ENCODE peak calls at places on chromosomes 5 and 9, in nine cellular contexts. One of them, this sample, is unnamed.

GRCh38 chr9:96782241-96782640 is 4.4 kb upstream of the ZNF510 start:
- DNase-seq in fibroblast of mammary gland: no peak
- DNase-seq in effector CD4-positive, alpha-beta T cell: no peak
- DNase-seq in spleen: no peak
- DNase-seq in lung: no peak
- DNase-seq in endothelial cell: no peak
- DNase-seq in HT1080: no peak
- DNase-seq in ACHN: no peak
- DNase-seq in stimulated activated CD4-positive, alpha-beta T cell treated with anti-CD3 and anti-CD28 coated beads, Interleukin-1b, Interleukin-23, amount 100 ng/mL, for 24 hours: no peak
- DNase-seq in this sample: no peak

GRCh38 chr5:165863267-165863666 is 2357.8 kb downstream of the MAT2B start:
- DNase-seq in fibroblast of mammary gland: no peak
- DNase-seq in ACHN: no peak
- DNase-seq in HT1080: no peak
- DNase-seq in effector CD4-positive, alpha-beta T cell: no peak
- DNase-seq in endothelial cell: no peak
- DNase-seq in spleen: no peak
- DNase-seq in stimulated activated CD4-positive, alpha-beta T cell treated with anti-CD3 and anti-CD28 coated beads, Interleukin-1b, Interleukin-23, amount 100 ng/mL, for 24 hours: no peak
- DNase-seq in lung: no peak
- DNase-seq in this sample: no peak

GRCh38 chr5:43215073-43215631 is 23.1 kb downstream of the NIM1K start:
- DNase-seq in spleen: no peak
- DNase-seq in endothelial cell: no peak
- DNase-seq in fibroblast of mammary gland: peak
- DNase-seq in stimulated activated CD4-positive, alpha-beta T cell treated with anti-CD3 and anti-CD28 coated beads, Interleukin-1b, Interleukin-23, amount 100 ng/mL, for 24 hours: no peak
- DNase-seq in ACHN: no peak
- DNase-seq in lung: peak
- DNase-seq in effector CD4-positive, alpha-beta T cell: no peak
- DNase-seq in HT1080: no peak
- DNase-seq in this sample: no peak

GRCh38 chr9:89813482-89813881 is 208.7 kb downstream of the GADD45G start:
- DNase-seq in stimulated activated CD4-positive, alpha-beta T cell treated with anti-CD3 and anti-CD28 coated beads, Interleukin-1b, Interleukin-23, amount 100 ng/mL, for 24 hours: no peak
- DNase-seq in lung: no peak
- DNase-seq in fibroblast of mammary gland: no peak
- DNase-seq in ACHN: no peak
- DNase-seq in spleen: no peak
- DNase-seq in endothelial cell: no peak
- DNase-seq in effector CD4-positive, alpha-beta T cell: no peak
- DNase-seq in HT1080: no peak
- DNase-seq in this sample: no peak

GRCh38 chr5:35067985-35068384 is 20.2 kb upstream of the AGXT2 start:
- DNase-seq in HT1080: peak
- DNase-seq in ACHN: no peak
- DNase-seq in lung: no peak
- DNase-seq in effector CD4-positive, alpha-beta T cell: no peak
- DNase-seq in stimulated activated CD4-positive, alpha-beta T cell treated with anti-CD3 and anti-CD28 coated beads, Interleukin-1b, Interleukin-23, amount 100 ng/mL, for 24 hours: no peak
- DNase-seq in fibroblast of mammary gland: peak
- DNase-seq in spleen: no peak
- DNase-seq in endothelial cell: no peak
- DNase-seq in this sample: no peak

GRCh38 chr5:1973391-1974013 is 90.8 kb upstream of the IRX4 start:
- DNase-seq in ACHN: no peak
- DNase-seq in HT1080: no peak
- DNase-seq in stimulated activated CD4-positive, alpha-beta T cell treated with anti-CD3 and anti-CD28 coated beads, Interleukin-1b, Interleukin-23, amount 100 ng/mL, for 24 hours: no peak
- DNase-seq in spleen: peak
- DNase-seq in lung: peak
- DNase-seq in fibroblast of mammary gland: peak
- DNase-seq in endothelial cell: no peak
- DNase-seq in effector CD4-positive, alpha-beta T cell: no peak
- DNase-seq in this sample: no peak

GRCh38 chr5:174210927-174211326 is 165.4 kb downstream of the NSG2 start:
- DNase-seq in ACHN: no peak
- DNase-seq in lung: no peak
- DNase-seq in fibroblast of mammary gland: no peak
- DNase-seq in spleen: no peak
- DNase-seq in effector CD4-positive, alpha-beta T cell: no peak
- DNase-seq in stimulated activated CD4-positive, alpha-beta T cell treated with anti-CD3 and anti-CD28 coated beads, Interleukin-1b, Interleukin-23, amount 100 ng/mL, for 24 hours: no peak
- DNase-seq in endothelial cell: no peak
- DNase-seq in HT1080: no peak
- DNase-seq in this sample: no peak

GRCh38 chr5:43874772-43875171 is 271.8 kb downstream of the NNT start:
- DNase-seq in fibroblast of mammary gland: peak
- DNase-seq in HT1080: peak
- DNase-seq in endothelial cell: no peak
- DNase-seq in stimulated activated CD4-positive, alpha-beta T cell treated with anti-CD3 and anti-CD28 coated beads, Interleukin-1b, Interleukin-23, amount 100 ng/mL, for 24 hours: no peak
- DNase-seq in effector CD4-positive, alpha-beta T cell: no peak
- DNase-seq in lung: no peak
- DNase-seq in ACHN: no peak
- DNase-seq in spleen: no peak
- DNase-seq in this sample: no peak

GRCh38 chr9:125612616-125613015 is 94.4 kb downstream of the MAPKAP1 start:
- DNase-seq in HT1080: no peak
- DNase-seq in fibroblast of mammary gland: no peak
- DNase-seq in endothelial cell: no peak
- DNase-seq in ACHN: no peak
- DNase-seq in spleen: no peak
- DNase-seq in effector CD4-positive, alpha-beta T cell: no peak
- DNase-seq in lung: no peak
- DNase-seq in stimulated activated CD4-positive, alpha-beta T cell treated with anti-CD3 and anti-CD28 coated beads, Interleukin-1b, Interleukin-23, amount 100 ng/mL, for 24 hours: no peak
- DNase-seq in this sample: no peak

GRCh38 chr9:89522261-89522978 is 24.5 kb upstream of the SEMA4D start:
- DNase-seq in spleen: peak
- DNase-seq in stimulated activated CD4-positive, alpha-beta T cell treated with anti-CD3 and anti-CD28 coated beads, Interleukin-1b, Interleukin-23, amount 100 ng/mL, for 24 hours: no peak
- DNase-seq in HT1080: peak
- DNase-seq in effector CD4-positive, alpha-beta T cell: peak
- DNase-seq in fibroblast of mammary gland: no peak
- DNase-seq in ACHN: peak
- DNase-seq in lung: peak
- DNase-seq in endothelial cell: no peak
- DNase-seq in this sample: peak

GRCh38 chr5:97149689-97150088 is 7.3 kb upstream of the LIX1 start:
- DNase-seq in fibroblast of mammary gland: no peak
- DNase-seq in endothelial cell: no peak
- DNase-seq in ACHN: no peak
- DNase-seq in spleen: no peak
- DNase-seq in stimulated activated CD4-positive, alpha-beta T cell treated with anti-CD3 and anti-CD28 coated beads, Interleukin-1b, Interleukin-23, amount 100 ng/mL, for 24 hours: no peak
- DNase-seq in lung: no peak
- DNase-seq in effector CD4-positive, alpha-beta T cell: no peak
- DNase-seq in HT1080: no peak
- DNase-seq in this sample: no peak

GRCh38 chr9:109382585-109382984 is 61.7 kb upstream of the EPB41L4B start:
- DNase-seq in HT1080: no peak
- DNase-seq in fibroblast of mammary gland: no peak
- DNase-seq in spleen: no peak
- DNase-seq in effector CD4-positive, alpha-beta T cell: no peak
- DNase-seq in ACHN: no peak
- DNase-seq in endothelial cell: no peak
- DNase-seq in lung: no peak
- DNase-seq in stimulated activated CD4-positive, alpha-beta T cell treated with anti-CD3 and anti-CD28 coated beads, Interleukin-1b, Interleukin-23, amount 100 ng/mL, for 24 hours: no peak
- DNase-seq in this sample: no peak

GRCh38 chr9:90975666-90976538 is 174.3 kb downstream of the SYK start:
- DNase-seq in fibroblast of mammary gland: no peak
- DNase-seq in spleen: no peak
- DNase-seq in stimulated activated CD4-positive, alpha-beta T cell treated with anti-CD3 and anti-CD28 coated beads, Interleukin-1b, Interleukin-23, amount 100 ng/mL, for 24 hours: no peak
- DNase-seq in effector CD4-positive, alpha-beta T cell: no peak
- DNase-seq in lung: no peak
- DNase-seq in HT1080: no peak
- DNase-seq in endothelial cell: no peak
- DNase-seq in ACHN: no peak
- DNase-seq in this sample: no peak

GRCh38 chr9:122031806-122032205 is 61.3 kb downstream of the TTLL11 start:
- DNase-seq in lung: no peak
- DNase-seq in stimulated activated CD4-positive, alpha-beta T cell treated with anti-CD3 and anti-CD28 coated beads, Interleukin-1b, Interleukin-23, amount 100 ng/mL, for 24 hours: no peak
- DNase-seq in HT1080: no peak
- DNase-seq in spleen: no peak
- DNase-seq in effector CD4-positive, alpha-beta T cell: no peak
- DNase-seq in endothelial cell: no peak
- DNase-seq in fibroblast of mammary gland: peak
- DNase-seq in ACHN: peak
- DNase-seq in this sample: no peak

GRCh38 chr5:34751807-34752736 is 86.9 kb upstream of the TTC23L start:
- DNase-seq in spleen: no peak
- DNase-seq in ACHN: no peak
- DNase-seq in stimulated activated CD4-positive, alpha-beta T cell treated with anti-CD3 and anti-CD28 coated beads, Interleukin-1b, Interleukin-23, amount 100 ng/mL, for 24 hours: no peak
- DNase-seq in effector CD4-positive, alpha-beta T cell: no peak
- DNase-seq in fibroblast of mammary gland: peak
- DNase-seq in endothelial cell: no peak
- DNase-seq in lung: no peak
- DNase-seq in HT1080: no peak
- DNase-seq in this sample: peak

GRCh38 chr5:108487951-108488350 is 106.1 kb upstream of the FBXL17 start:
- DNase-seq in lung: no peak
- DNase-seq in stimulated activated CD4-positive, alpha-beta T cell treated with anti-CD3 and anti-CD28 coated beads, Interleukin-1b, Interleukin-23, amount 100 ng/mL, for 24 hours: no peak
- DNase-seq in effector CD4-positive, alpha-beta T cell: no peak
- DNase-seq in HT1080: no peak
- DNase-seq in ACHN: no peak
- DNase-seq in fibroblast of mammary gland: peak
- DNase-seq in spleen: no peak
- DNase-seq in endothelial cell: no peak
- DNase-seq in this sample: no peak

GRCh38 chr9:98081477-98082219 is 25.1 kb downstream of the NANS start:
- DNase-seq in lung: no peak
- DNase-seq in fibroblast of mammary gland: peak
- DNase-seq in HT1080: peak
- DNase-seq in endothelial cell: no peak
- DNase-seq in effector CD4-positive, alpha-beta T cell: no peak
- DNase-seq in stimulated activated CD4-positive, alpha-beta T cell treated with anti-CD3 and anti-CD28 coated beads, Interleukin-1b, Interleukin-23, amount 100 ng/mL, for 24 hours: no peak
- DNase-seq in spleen: peak
- DNase-seq in ACHN: peak
- DNase-seq in this sample: no peak

GRCh38 chr9:114733814-114734213 is 51.8 kb upstream of the TEX48 start:
- DNase-seq in spleen: no peak
- DNase-seq in effector CD4-positive, alpha-beta T cell: no peak
- DNase-seq in endothelial cell: no peak
- DNase-seq in stimulated activated CD4-positive, alpha-beta T cell treated with anti-CD3 and anti-CD28 coated beads, Interleukin-1b, Interleukin-23, amount 100 ng/mL, for 24 hours: no peak
- DNase-seq in fibroblast of mammary gland: peak
- DNase-seq in lung: no peak
- DNase-seq in ACHN: peak
- DNase-seq in HT1080: peak
- DNase-seq in this sample: no peak

GRCh38 chr9:116337015-116337414 is 183.4 kb downstream of the PAPPA start:
- DNase-seq in ACHN: peak
- DNase-seq in effector CD4-positive, alpha-beta T cell: no peak
- DNase-seq in stimulated activated CD4-positive, alpha-beta T cell treated with anti-CD3 and anti-CD28 coated beads, Interleukin-1b, Interleukin-23, amount 100 ng/mL, for 24 hours: no peak
- DNase-seq in HT1080: peak
- DNase-seq in lung: no peak
- DNase-seq in endothelial cell: no peak
- DNase-seq in spleen: no peak
- DNase-seq in fibroblast of mammary gland: peak
- DNase-seq in this sample: no peak

GRCh38 chr5:33726422-33727165 is 165.2 kb downstream of the ADAMTS12 start:
- DNase-seq in stimulated activated CD4-positive, alpha-beta T cell treated with anti-CD3 and anti-CD28 coated beads, Interleukin-1b, Interleukin-23, amount 100 ng/mL, for 24 hours: no peak
- DNase-seq in spleen: no peak
- DNase-seq in fibroblast of mammary gland: peak
- DNase-seq in HT1080: peak
- DNase-seq in effector CD4-positive, alpha-beta T cell: no peak
- DNase-seq in lung: no peak
- DNase-seq in ACHN: no peak
- DNase-seq in endothelial cell: no peak
- DNase-seq in this sample: no peak

GRCh38 chr9:30160570-30160969 is 2223.9 kb upstream of the ACO1 start:
- DNase-seq in spleen: no peak
- DNase-seq in effector CD4-positive, alpha-beta T cell: no peak
- DNase-seq in endothelial cell: no peak
- DNase-seq in HT1080: no peak
- DNase-seq in fibroblast of mammary gland: no peak
- DNase-seq in stimulated activated CD4-positive, alpha-beta T cell treated with anti-CD3 and anti-CD28 coated beads, Interleukin-1b, Interleukin-23, amount 100 ng/mL, for 24 hours: no peak
- DNase-seq in lung: no peak
- DNase-seq in ACHN: no peak
- DNase-seq in this sample: no peak

GRCh38 chr5:157390179-157390923 is 69.7 kb upstream of the NIPAL4 start:
- DNase-seq in stimulated activated CD4-positive, alpha-beta T cell treated with anti-CD3 and anti-CD28 coated beads, Interleukin-1b, Interleukin-23, amount 100 ng/mL, for 24 hours: peak
- DNase-seq in ACHN: peak
- DNase-seq in endothelial cell: no peak
- DNase-seq in fibroblast of mammary gland: peak
- DNase-seq in spleen: no peak
- DNase-seq in effector CD4-positive, alpha-beta T cell: peak
- DNase-seq in HT1080: peak
- DNase-seq in lung: peak
- DNase-seq in this sample: peak

GRCh38 chr5:179209359-179210150 is 135.7 kb downstream of the ADAMTS2 start:
- DNase-seq in HT1080: peak
- DNase-seq in ACHN: no peak
- DNase-seq in lung: no peak
- DNase-seq in spleen: no peak
- DNase-seq in effector CD4-positive, alpha-beta T cell: no peak
- DNase-seq in fibroblast of mammary gland: peak
- DNase-seq in stimulated activated CD4-positive, alpha-beta T cell treated with anti-CD3 and anti-CD28 coated beads, Interleukin-1b, Interleukin-23, amount 100 ng/mL, for 24 hours: no peak
- DNase-seq in endothelial cell: no peak
- DNase-seq in this sample: no peak

GRCh38 chr5:181188700-181189362 is 16.2 kb downstream of the TRIM7 start:
- DNase-seq in effector CD4-positive, alpha-beta T cell: peak
- DNase-seq in endothelial cell: peak
- DNase-seq in HT1080: peak
- DNase-seq in spleen: peak
- DNase-seq in stimulated activated CD4-positive, alpha-beta T cell treated with anti-CD3 and anti-CD28 coated beads, Interleukin-1b, Interleukin-23, amount 100 ng/mL, for 24 hours: peak
- DNase-seq in ACHN: peak
- DNase-seq in fibroblast of mammary gland: peak
- DNase-seq in lung: peak
- DNase-seq in this sample: peak

GRCh38 chr5:6728011-6728794 is 15.0 kb downstream of the TENT4A start:
- DNase-seq in stimulated activated CD4-positive, alpha-beta T cell treated with anti-CD3 and anti-CD28 coated beads, Interleukin-1b, Interleukin-23, amount 100 ng/mL, for 24 hours: no peak
- DNase-seq in endothelial cell: no peak
- DNase-seq in HT1080: no peak
- DNase-seq in lung: no peak
- DNase-seq in spleen: no peak
- DNase-seq in fibroblast of mammary gland: no peak
- DNase-seq in ACHN: no peak
- DNase-seq in effector CD4-positive, alpha-beta T cell: no peak
- DNase-seq in this sample: no peak

GRCh38 chr5:159061834-159062530 is 37.7 kb downstream of the EBF1 start:
- DNase-seq in stimulated activated CD4-positive, alpha-beta T cell treated with anti-CD3 and anti-CD28 coated beads, Interleukin-1b, Interleukin-23, amount 100 ng/mL, for 24 hours: no peak
- DNase-seq in lung: no peak
- DNase-seq in fibroblast of mammary gland: no peak
- DNase-seq in ACHN: no peak
- DNase-seq in spleen: no peak
- DNase-seq in effector CD4-positive, alpha-beta T cell: no peak
- DNase-seq in endothelial cell: no peak
- DNase-seq in HT1080: no peak
- DNase-seq in this sample: no peak

GRCh38 chr5:120454094-120454798 is 9.9 kb upstream of the PRR16 start:
- DNase-seq in spleen: no peak
- DNase-seq in lung: no peak
- DNase-seq in effector CD4-positive, alpha-beta T cell: no peak
- DNase-seq in stimulated activated CD4-positive, alpha-beta T cell treated with anti-CD3 and anti-CD28 coated beads, Interleukin-1b, Interleukin-23, amount 100 ng/mL, for 24 hours: no peak
- DNase-seq in fibroblast of mammary gland: peak
- DNase-seq in ACHN: peak
- DNase-seq in endothelial cell: no peak
- DNase-seq in HT1080: peak
- DNase-seq in this sample: no peak

GRCh38 chr9:127926961-127927456 is 3.6 kb downstream of the PIP5KL1 start:
- DNase-seq in lung: no peak
- DNase-seq in effector CD4-positive, alpha-beta T cell: no peak
- DNase-seq in ACHN: no peak
- DNase-seq in HT1080: no peak
- DNase-seq in spleen: no peak
- DNase-seq in fibroblast of mammary gland: no peak
- DNase-seq in endothelial cell: no peak
- DNase-seq in stimulated activated CD4-positive, alpha-beta T cell treated with anti-CD3 and anti-CD28 coated beads, Interleukin-1b, Interleukin-23, amount 100 ng/mL, for 24 hours: no peak
- DNase-seq in this sample: no peak

GRCh38 chr5:67010684-67011409 is 185.8 kb downstream of the CD180 start:
- DNase-seq in fibroblast of mammary gland: peak
- DNase-seq in effector CD4-positive, alpha-beta T cell: no peak
- DNase-seq in spleen: no peak
- DNase-seq in endothelial cell: no peak
- DNase-seq in HT1080: peak
- DNase-seq in ACHN: peak
- DNase-seq in stimulated activated CD4-positive, alpha-beta T cell treated with anti-CD3 and anti-CD28 coated beads, Interleukin-1b, Interleukin-23, amount 100 ng/mL, for 24 hours: no peak
- DNase-seq in lung: no peak
- DNase-seq in this sample: no peak

GRCh38 chr5:168875839-168876238 is 296.7 kb upstream of the PANK3 start:
- DNase-seq in stimulated activated CD4-positive, alpha-beta T cell treated with anti-CD3 and anti-CD28 coated beads, Interleukin-1b, Interleukin-23, amount 100 ng/mL, for 24 hours: no peak
- DNase-seq in effector CD4-positive, alpha-beta T cell: no peak
- DNase-seq in lung: no peak
- DNase-seq in fibroblast of mammary gland: no peak
- DNase-seq in endothelial cell: no peak
- DNase-seq in ACHN: no peak
- DNase-seq in spleen: no peak
- DNase-seq in HT1080: no peak
- DNase-seq in this sample: no peak

GRCh38 chr9:70422371-70423043 is 8.1 kb upstream of the KLF9 start:
- DNase-seq in ACHN: no peak
- DNase-seq in HT1080: no peak
- DNase-seq in spleen: no peak
- DNase-seq in fibroblast of mammary gland: no peak
- DNase-seq in effector CD4-positive, alpha-beta T cell: no peak
- DNase-seq in stimulated activated CD4-positive, alpha-beta T cell treated with anti-CD3 and anti-CD28 coated beads, Interleukin-1b, Interleukin-23, amount 100 ng/mL, for 24 hours: no peak
- DNase-seq in endothelial cell: no peak
- DNase-seq in lung: no peak
- DNase-seq in this sample: no peak